ENCODE peak calls at places on chromosomes 11 and 22, in eight cellular contexts. One of them, this sample, is unnamed. For H3K4me1, the result is how much of the 10 kb centered on the place peaks cover.

GRCh38 chr11:35303596-35304392 is 115.6 kb downstream of the SLC1A2 start:
- DNase-seq in heart right ventricle: no peak
- DNase-seq in Peyer's patch: no peak
- DNase-seq in right lobe of liver: peak
- DNase-seq in aorta: peak
- DNase-seq in HAP-1: no peak
- DNase-seq in psoas muscle: peak
- DNase-seq in SJSA1: peak
- DNase-seq in this sample: no peak

GRCh38 chr22:44381761-44382454 is 69.2 kb upstream of the SHISAL1 start:
- DNase-seq in heart right ventricle: no peak
- DNase-seq in Peyer's patch: peak
- DNase-seq in right lobe of liver: no peak
- DNase-seq in aorta: peak
- DNase-seq in HAP-1: no peak
- DNase-seq in psoas muscle: peak
- DNase-seq in SJSA1: no peak
- DNase-seq in this sample: no peak

GRCh38 chr11:3684129-3684685 is 13.0 kb upstream of the CHRNA10 start:
- DNase-seq in heart right ventricle: no peak
- DNase-seq in Peyer's patch: no peak
- DNase-seq in right lobe of liver: no peak
- DNase-seq in aorta: no peak
- DNase-seq in HAP-1: no peak
- DNase-seq in psoas muscle: no peak
- DNase-seq in SJSA1: no peak
- DNase-seq in this sample: no peak

GRCh38 chr11:3120071-3120792 is 44.9 kb downstream of the OSBPL5 start:
- DNase-seq in heart right ventricle: peak
- DNase-seq in Peyer's patch: peak
- DNase-seq in right lobe of liver: peak
- DNase-seq in aorta: peak
- DNase-seq in HAP-1: no peak
- DNase-seq in psoas muscle: peak
- DNase-seq in SJSA1: no peak
- DNase-seq in this sample: no peak

GRCh38 chr11:128892866-128893565 is 1.9 kb downstream of the KCNJ5 start:
- DNase-seq in heart right ventricle: no peak
- DNase-seq in Peyer's patch: no peak
- DNase-seq in right lobe of liver: no peak
- DNase-seq in aorta: no peak
- DNase-seq in HAP-1: no peak
- DNase-seq in psoas muscle: no peak
- DNase-seq in SJSA1: no peak
- DNase-seq in this sample: no peak

GRCh38 chr22:24995649-24996180 is 43.2 kb downstream of the KIAA1671 start:
- DNase-seq in heart right ventricle: no peak
- DNase-seq in Peyer's patch: no peak
- DNase-seq in right lobe of liver: no peak
- DNase-seq in aorta: no peak
- DNase-seq in HAP-1: no peak
- DNase-seq in psoas muscle: no peak
- DNase-seq in SJSA1: no peak
- DNase-seq in this sample: no peak

GRCh38 chr11:63227521-63228107 is 15.8 kb downstream of the SLC22A25 start:
- DNase-seq in heart right ventricle: no peak
- DNase-seq in Peyer's patch: no peak
- DNase-seq in right lobe of liver: no peak
- DNase-seq in aorta: no peak
- DNase-seq in HAP-1: no peak
- DNase-seq in psoas muscle: no peak
- DNase-seq in SJSA1: no peak
- DNase-seq in this sample: no peak

GRCh38 chr11:115606223-115607220 is 102.3 kb upstream of the CADM1 start:
- DNase-seq in heart right ventricle: peak
- DNase-seq in Peyer's patch: no peak
- DNase-seq in right lobe of liver: peak
- DNase-seq in aorta: peak
- DNase-seq in HAP-1: no peak
- DNase-seq in psoas muscle: no peak
- DNase-seq in SJSA1: no peak
- DNase-seq in this sample: no peak

GRCh38 chr11:111591187-111591960 is 10.9 kb upstream of the SIK2 start:
- DNase-seq in heart right ventricle: no peak
- DNase-seq in Peyer's patch: no peak
- DNase-seq in right lobe of liver: no peak
- DNase-seq in aorta: no peak
- DNase-seq in HAP-1: no peak
- DNase-seq in psoas muscle: no peak
- DNase-seq in SJSA1: no peak
- DNase-seq in this sample: no peak

GRCh38 chr11:130629039-130629438 is 180.6 kb downstream of the ADAMTS15 start:
- DNase-seq in heart right ventricle: no peak
- DNase-seq in Peyer's patch: no peak
- DNase-seq in right lobe of liver: no peak
- DNase-seq in aorta: no peak
- DNase-seq in HAP-1: no peak
- DNase-seq in psoas muscle: no peak
- DNase-seq in SJSA1: no peak
- DNase-seq in this sample: no peak

GRCh38 chr11:8017071-8017470 is 29.9 kb downstream of the EIF3F start:
- DNase-seq in heart right ventricle: no peak
- DNase-seq in Peyer's patch: no peak
- DNase-seq in right lobe of liver: no peak
- DNase-seq in aorta: no peak
- DNase-seq in HAP-1: no peak
- DNase-seq in psoas muscle: no peak
- DNase-seq in SJSA1: no peak
- DNase-seq in this sample: no peak

GRCh38 chr11:124837491-124837856 is 27.8 kb upstream of the ROBO3 start:
- DNase-seq in heart right ventricle: no peak
- DNase-seq in Peyer's patch: no peak
- DNase-seq in right lobe of liver: no peak
- DNase-seq in aorta: no peak
- DNase-seq in HAP-1: peak
- DNase-seq in psoas muscle: no peak
- DNase-seq in SJSA1: peak
- DNase-seq in this sample: no peak

GRCh38 chr22:36608987-36609386 is 80.0 kb upstream of the EIF3D start:
- DNase-seq in heart right ventricle: no peak
- DNase-seq in Peyer's patch: no peak
- DNase-seq in right lobe of liver: no peak
- DNase-seq in aorta: no peak
- DNase-seq in HAP-1: no peak
- DNase-seq in psoas muscle: no peak
- DNase-seq in SJSA1: no peak
- DNase-seq in this sample: no peak

GRCh38 chr11:120183701-120184141 is 27.1 kb upstream of the OAF start:
- DNase-seq in heart right ventricle: no peak
- DNase-seq in Peyer's patch: no peak
- DNase-seq in right lobe of liver: peak
- DNase-seq in aorta: no peak
- DNase-seq in HAP-1: no peak
- DNase-seq in psoas muscle: peak
- DNase-seq in SJSA1: no peak
- DNase-seq in this sample: no peak

DNA sequence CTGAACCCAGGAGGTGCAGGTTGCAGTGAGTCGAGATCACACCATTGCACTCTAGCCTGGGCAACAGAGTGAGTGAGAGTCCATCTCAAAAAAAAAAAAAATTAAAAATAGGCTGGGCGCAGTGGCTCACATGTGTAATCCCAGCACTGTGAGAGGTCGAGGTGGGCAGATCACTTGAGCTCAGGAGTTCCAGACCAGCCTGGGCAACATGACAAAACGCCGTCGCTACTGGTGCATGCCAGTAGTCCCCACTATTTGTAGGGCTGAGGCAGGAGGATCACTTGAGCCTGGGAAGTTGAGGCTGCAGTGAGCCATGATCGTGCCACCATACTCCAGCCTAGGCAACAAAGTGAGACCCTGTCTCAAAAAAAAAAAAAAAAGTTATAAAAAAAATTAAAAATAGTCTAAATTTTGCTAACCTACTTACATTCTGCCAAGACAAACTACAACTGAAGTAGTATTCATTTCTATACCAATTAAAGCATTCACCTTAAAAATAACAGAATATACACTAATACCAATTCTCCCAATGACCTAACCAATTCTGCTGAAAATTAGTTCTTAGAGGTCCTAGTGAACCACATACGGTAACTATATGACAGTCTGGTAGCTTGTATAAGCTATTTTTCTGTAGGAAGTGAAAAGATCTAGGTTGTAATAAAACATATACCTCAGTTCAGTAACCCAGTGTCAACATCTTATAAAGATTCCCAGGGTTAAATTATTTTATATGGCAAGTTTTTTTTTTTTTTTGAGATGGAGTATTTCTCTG is 7.1 kb downstream of the DDX6 start:
- DNase-seq in heart right ventricle: peak
- DNase-seq in Peyer's patch: no peak
- DNase-seq in right lobe of liver: no peak
- DNase-seq in aorta: peak
- DNase-seq in HAP-1: no peak
- DNase-seq in psoas muscle: peak
- DNase-seq in SJSA1: no peak
- DNase-seq in this sample: no peak
- H3K4me1 ChIP-seq in heart right ventricle: half or more
- H3K4me1 ChIP-seq in Peyer's patch: under half
- H3K4me1 ChIP-seq in right lobe of liver: under half
- H3K4me1 ChIP-seq in aorta: under half
- H3K4me1 ChIP-seq in HAP-1: under half
- H3K4me1 ChIP-seq in psoas muscle: half or more
- H3K4me1 ChIP-seq in SJSA1: under half
- H3K4me1 ChIP-seq in this sample: half or more

GRCh38 chr11:86934263-86934932 is 20.8 kb downstream of the FZD4 start:
- DNase-seq in heart right ventricle: no peak
- DNase-seq in Peyer's patch: no peak
- DNase-seq in right lobe of liver: no peak
- DNase-seq in aorta: no peak
- DNase-seq in HAP-1: no peak
- DNase-seq in psoas muscle: no peak
- DNase-seq in SJSA1: no peak
- DNase-seq in this sample: no peak
- H3K4me1 ChIP-seq in heart right ventricle: half or more
- H3K4me1 ChIP-seq in Peyer's patch: under half
- H3K4me1 ChIP-seq in right lobe of liver: under half
- H3K4me1 ChIP-seq in aorta: under half
- H3K4me1 ChIP-seq in HAP-1: under half
- H3K4me1 ChIP-seq in psoas muscle: under half
- H3K4me1 ChIP-seq in SJSA1: under half
- H3K4me1 ChIP-seq in this sample: under half

DNA sequence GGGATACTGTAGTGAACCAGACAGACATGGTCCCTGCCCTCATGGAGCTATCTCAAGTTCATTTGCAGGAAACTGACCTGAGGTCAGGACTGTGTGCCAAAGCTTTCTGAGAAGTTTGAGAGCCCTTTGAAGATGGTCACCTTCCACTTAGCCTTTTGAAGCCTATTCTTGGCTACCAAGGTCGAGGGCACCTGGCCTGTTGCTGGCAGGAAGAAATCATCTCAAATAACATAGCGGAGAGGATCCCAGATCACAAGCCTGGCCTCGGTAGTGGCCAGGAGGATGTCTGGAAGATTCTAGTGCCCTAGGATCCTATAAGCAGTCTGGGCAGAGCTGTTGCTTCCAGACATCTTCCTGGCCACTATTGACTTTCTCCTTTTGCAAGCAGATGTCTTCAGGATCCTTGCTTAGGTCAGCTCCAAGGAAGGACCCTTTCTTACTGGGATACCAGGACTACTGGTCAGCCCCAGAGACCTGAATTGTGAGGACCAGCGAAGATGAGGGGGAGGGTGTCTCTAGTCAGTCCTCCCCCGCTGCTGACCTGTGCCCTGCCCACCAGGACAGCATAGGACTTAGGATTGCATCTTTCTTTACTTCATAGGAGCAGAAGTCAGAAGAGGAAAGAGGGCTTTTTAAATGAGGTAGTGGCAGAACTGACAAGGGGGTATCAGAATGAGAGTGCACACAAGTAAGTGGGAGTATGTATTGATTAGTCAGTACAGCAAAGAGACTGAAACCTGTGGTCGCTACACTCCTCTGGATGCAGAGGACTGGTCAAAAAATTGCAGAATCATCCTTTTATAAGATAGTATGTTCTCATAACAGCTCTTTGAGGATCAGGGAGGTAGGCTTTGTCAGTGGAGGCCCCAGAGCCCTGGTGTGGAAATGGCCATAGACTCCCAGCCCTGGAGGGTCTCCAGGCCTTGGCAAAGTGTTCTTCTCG is 94.8 kb downstream of the TEAD1 start:
- DNase-seq in heart right ventricle: no peak
- DNase-seq in Peyer's patch: no peak
- DNase-seq in right lobe of liver: no peak
- DNase-seq in aorta: no peak
- DNase-seq in HAP-1: no peak
- DNase-seq in psoas muscle: peak
- DNase-seq in SJSA1: peak
- DNase-seq in this sample: no peak
- H3K4me1 ChIP-seq in heart right ventricle: half or more
- H3K4me1 ChIP-seq in Peyer's patch: under half
- H3K4me1 ChIP-seq in right lobe of liver: under half
- H3K4me1 ChIP-seq in aorta: under half
- H3K4me1 ChIP-seq in HAP-1: under half
- H3K4me1 ChIP-seq in psoas muscle: half or more
- H3K4me1 ChIP-seq in SJSA1: half or more
- H3K4me1 ChIP-seq in this sample: under half

GRCh38 chr22:42932197-42932519 is 75.1 kb upstream of the ARFGAP3 start:
- DNase-seq in heart right ventricle: no peak
- DNase-seq in Peyer's patch: no peak
- DNase-seq in right lobe of liver: no peak
- DNase-seq in aorta: no peak
- DNase-seq in HAP-1: no peak
- DNase-seq in psoas muscle: no peak
- DNase-seq in SJSA1: no peak
- DNase-seq in this sample: no peak

GRCh38 chr22:42931421-42932196 is 74.5 kb upstream of the ARFGAP3 start:
- DNase-seq in heart right ventricle: no peak
- DNase-seq in Peyer's patch: no peak
- DNase-seq in right lobe of liver: no peak
- DNase-seq in aorta: peak
- DNase-seq in HAP-1: no peak
- DNase-seq in psoas muscle: no peak
- DNase-seq in SJSA1: no peak
- DNase-seq in this sample: no peak

GRCh38 chr22:42934338-42934737 is 77.3 kb upstream of the ARFGAP3 start:
- DNase-seq in heart right ventricle: no peak
- DNase-seq in Peyer's patch: no peak
- DNase-seq in right lobe of liver: no peak
- DNase-seq in aorta: peak
- DNase-seq in HAP-1: no peak
- DNase-seq in psoas muscle: no peak
- DNase-seq in SJSA1: no peak
- DNase-seq in this sample: no peak

GRCh38 chr22:42932857-42933782 is 76.0 kb upstream of the ARFGAP3 start:
- DNase-seq in heart right ventricle: no peak
- DNase-seq in Peyer's patch: no peak
- DNase-seq in right lobe of liver: peak
- DNase-seq in aorta: peak
- DNase-seq in HAP-1: no peak
- DNase-seq in psoas muscle: no peak
- DNase-seq in SJSA1: no peak
- DNase-seq in this sample: no peak

DNA sequence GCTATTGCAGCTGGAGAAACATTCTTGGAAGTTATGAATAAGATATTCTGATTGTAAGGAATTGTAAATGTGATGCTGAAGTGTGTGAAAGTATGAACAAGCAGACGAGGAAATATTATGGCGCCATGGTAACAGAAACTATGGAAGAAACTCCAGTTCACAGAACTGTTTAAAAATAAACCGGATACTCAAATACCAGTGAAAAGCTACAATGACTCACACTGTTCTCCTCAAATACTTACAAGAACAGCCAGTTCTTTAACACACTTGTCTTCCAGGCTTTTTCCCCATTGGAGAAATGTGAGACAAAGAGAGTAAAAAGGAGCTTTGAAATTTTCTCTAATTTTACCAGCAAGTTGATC is 76.7 kb upstream of the ARFGAP3 start:
- DNase-seq in heart right ventricle: no peak
- DNase-seq in Peyer's patch: no peak
- DNase-seq in right lobe of liver: no peak
- DNase-seq in aorta: no peak
- DNase-seq in HAP-1: no peak
- DNase-seq in psoas muscle: no peak
- DNase-seq in SJSA1: peak
- DNase-seq in this sample: no peak
- H3K4me1 ChIP-seq in heart right ventricle: half or more
- H3K4me1 ChIP-seq in Peyer's patch: under half
- H3K4me1 ChIP-seq in right lobe of liver: under half
- H3K4me1 ChIP-seq in aorta: under half
- H3K4me1 ChIP-seq in HAP-1: under half
- H3K4me1 ChIP-seq in psoas muscle: half or more
- H3K4me1 ChIP-seq in SJSA1: half or more
- H3K4me1 ChIP-seq in this sample: under half